ENCODE peak calls at places on chromosomes 1 and 21, in seven cellular contexts. V, S, N, U, O, P and C are unnamed samples.

GRCh38 chr1:68819190-68819829 is 322.4 kb upstream of the DEPDC1 start:
- DNase-seq in V (no peak), S (peak), N (peak), U (peak), O (peak), P (no peak), C (peak)

GRCh38 chr1:48793863-48794262 is 17.2 kb upstream of the BEND5 start:
- DNase-seq in V (no peak), S (no peak), N (no peak), U (no peak), O (no peak), P (no peak), C (no peak)

GRCh38 chr1:80917225-80917624 is 883.5 kb upstream of the ADGRL2 start:
- DNase-seq in V (no peak), S (no peak), N (no peak), U (no peak), O (no peak), P (no peak), C (no peak)

GRCh38 chr1:75542818-75543570 is 67.9 kb downstream of the SLC44A5 start:
- DNase-seq in V (no peak), S (no peak), N (no peak), U (no peak), O (no peak), P (no peak), C (no peak)

GRCh38 chr1:25766721-25767436 is 33.1 kb upstream of the SELENON start:
- DNase-seq in V (peak), S (no peak), N (no peak), U (no peak), O (no peak), P (no peak), C (no peak)

GRCh38 chr21:46056450-46056903 is 41.4 kb upstream of the COL6A2 start:
- DNase-seq in V (no peak), S (peak), N (peak), U (peak), O (peak), P (peak), C (no peak)

GRCh38 chr1:68210027-68210426 is 22.3 kb downstream of the WLS start:
- DNase-seq in V (peak), S (no peak), N (peak), U (no peak), O (no peak), P (no peak), C (no peak)

GRCh38 chr1:6288674-6289073 is 27.8 kb upstream of the GPR153 start:
- DNase-seq in V (no peak), S (no peak), N (no peak), U (no peak), O (no peak), P (no peak), C (no peak)

GRCh38 chr1:238624786-238625185 is 734.1 kb upstream of the ZP4 start:
- DNase-seq in V (no peak), S (no peak), N (no peak), U (no peak), O (no peak), P (no peak), C (no peak)
- H3K4me3 ChIP-seq in V (no peak), S (no peak), N (no peak), U (no peak), O (no peak), P (no peak), C (no peak)

GRCh38 chr1:1421147-1421906 is at the start of gene ANKRD65:
- DNase-seq in V (no peak), S (no peak), N (no peak), U (no peak), O (peak), P (no peak), C (no peak)

GRCh38 chr1:1419363-1419811 is 1.7 kb downstream of the ANKRD65 start:
- DNase-seq in V (no peak), S (no peak), N (no peak), U (no peak), O (no peak), P (no peak), C (no peak)

GRCh38 chr1:1420654-1421134 is 382 bp downstream of the ANKRD65 start:
- DNase-seq in V (no peak), S (no peak), N (no peak), U (no peak), O (peak), P (peak), C (no peak)

GRCh38 chr1:1418464-1419362 is 2.4 kb downstream of the ANKRD65 start:
- DNase-seq in V (no peak), S (no peak), N (no peak), U (no peak), O (no peak), P (peak), C (no peak)

DNA sequence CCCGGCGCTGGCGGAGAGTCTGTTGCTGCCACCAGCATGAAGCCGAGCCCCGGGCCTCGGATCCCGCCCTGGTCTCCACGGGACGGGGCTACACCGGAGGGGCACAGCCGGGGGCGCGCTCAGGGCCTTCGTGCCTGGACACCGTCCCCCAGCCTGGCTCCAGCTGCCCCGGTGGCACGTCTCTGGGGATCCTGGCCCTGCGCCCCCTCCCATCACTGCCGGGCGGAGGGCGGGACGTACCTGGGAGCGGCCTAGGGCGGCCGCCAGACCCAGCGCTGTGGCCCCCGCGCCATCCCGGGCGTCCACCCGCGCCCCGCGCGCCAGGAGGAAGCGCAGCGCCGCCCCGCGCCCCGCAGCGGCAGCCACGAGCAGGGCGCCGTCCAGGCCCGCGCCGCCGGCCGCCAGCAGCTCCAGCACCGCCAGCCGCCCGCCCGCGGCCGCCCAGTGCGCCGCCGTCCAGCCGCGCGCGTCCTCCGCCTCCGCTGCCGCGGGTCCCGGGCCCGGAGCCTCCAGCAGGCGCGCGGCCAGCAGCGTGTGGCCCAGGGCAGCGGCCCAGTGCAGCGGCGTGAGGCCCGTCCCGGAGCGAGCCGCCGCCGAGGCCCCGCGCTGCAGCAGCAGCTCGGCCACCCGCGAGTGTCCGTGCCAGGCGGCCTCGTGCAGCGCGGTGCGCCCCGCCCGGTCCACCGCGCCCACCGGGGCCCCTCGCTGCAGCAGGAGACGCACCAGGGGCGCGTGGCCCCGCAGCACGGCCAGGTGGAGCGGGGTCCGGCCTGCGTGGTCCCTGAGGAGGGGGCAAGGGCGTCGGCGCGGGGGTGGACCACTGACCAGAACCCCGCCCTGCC is 1.0 kb downstream of the ANKRD65 start:
- DNase-seq in V (peak), S (peak), N (no peak), U (no peak), O (peak), P (peak), C (no peak)
- H3K4me3 ChIP-seq in V (no peak), S (no peak), N (peak), U (no peak), O (no peak), P (no peak), C (no peak)

DNA sequence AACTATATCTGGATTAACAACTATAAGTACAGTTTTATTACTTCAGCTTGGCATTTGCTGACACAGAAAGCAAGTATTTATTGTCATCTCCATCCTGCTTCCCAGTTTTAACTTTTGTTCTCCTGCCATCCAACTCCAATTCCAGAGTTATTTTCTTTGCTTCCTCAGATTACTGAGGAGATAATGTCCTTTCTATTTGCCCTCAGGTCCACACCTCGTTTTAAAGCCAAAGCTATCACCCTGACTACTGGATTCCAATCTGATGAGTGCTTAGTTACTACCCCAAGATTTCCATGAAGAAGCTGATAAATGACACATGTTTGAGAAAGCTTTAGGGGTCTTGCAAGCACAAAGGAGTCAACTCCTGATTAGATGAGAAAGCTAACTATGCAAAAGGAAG is 25.2 kb downstream of the ACKR1 start:
- DNase-seq in V (no peak), S (no peak), N (no peak), U (no peak), O (no peak), P (no peak), C (no peak)
- H3K4me3 ChIP-seq in V (no peak), S (no peak), N (no peak), U (no peak), O (peak), P (no peak), C (no peak)

DNA sequence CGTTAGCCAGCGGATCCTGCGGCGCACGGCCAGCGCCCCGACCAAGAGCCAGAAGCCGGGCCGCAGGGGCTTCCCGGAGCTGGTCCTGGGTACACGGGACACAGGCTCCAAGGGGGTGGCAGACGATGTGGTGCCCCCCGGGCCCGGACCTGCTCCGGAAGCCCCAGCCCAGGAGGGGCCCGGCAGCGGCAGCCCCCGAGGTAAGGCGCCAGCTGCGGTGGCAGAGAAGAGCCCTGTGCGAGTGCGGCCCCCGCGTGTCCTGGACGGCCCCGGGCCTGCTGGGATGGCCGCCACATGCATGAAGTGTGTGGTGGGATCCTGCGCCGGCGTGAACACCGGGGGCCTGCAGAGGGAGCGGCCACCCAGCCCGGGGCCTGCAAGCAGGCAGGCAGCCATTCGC is 24.2 kb downstream of the PANK4 start:
- DNase-seq in V (no peak), S (no peak), N (no peak), U (no peak), O (no peak), P (no peak), C (no peak)
- H3K4me3 ChIP-seq in V (no peak), S (no peak), N (no peak), U (no peak), O (no peak), P (no peak), C (no peak)

GRCh38 chr1:46492871-46493270 is 3.2 kb downstream of the DMBX1 start:
- DNase-seq in V (no peak), S (no peak), N (no peak), U (no peak), O (peak), P (peak), C (no peak)
- H3K4me3 ChIP-seq in V (no peak), S (no peak), N (no peak), U (no peak), O (no peak), P (no peak), C (no peak)

GRCh38 chr1:21341517-21342078 is 51.3 kb upstream of the ECE1 start:
- DNase-seq in V (no peak), S (no peak), N (no peak), U (no peak), O (no peak), P (no peak), C (no peak)
- H3K4me3 ChIP-seq in V (no peak), S (no peak), N (no peak), U (no peak), O (no peak), P (no peak), C (no peak)

GRCh38 chr1:208232639-208233038 is 11.5 kb downstream of the PLXNA2 start:
- DNase-seq in V (no peak), S (no peak), N (no peak), U (no peak), O (peak), P (no peak), C (no peak)

GRCh38 chr1:208235356-208235982 is 8.7 kb downstream of the PLXNA2 start:
- DNase-seq in V (no peak), S (no peak), N (no peak), U (no peak), O (peak), P (no peak), C (no peak)

GRCh38 chr1:208234721-208235120 is 9.5 kb downstream of the PLXNA2 start:
- DNase-seq in V (no peak), S (no peak), N (no peak), U (no peak), O (peak), P (no peak), C (no peak)

GRCh38 chr1:208233546-208233945 is 10.6 kb downstream of the PLXNA2 start:
- DNase-seq in V (peak), S (no peak), N (no peak), U (no peak), O (peak), P (no peak), C (no peak)

GRCh38 chr1:208233978-208234377 is 10.2 kb downstream of the PLXNA2 start:
- DNase-seq in V (no peak), S (no peak), N (no peak), U (no peak), O (no peak), P (no peak), C (no peak)
- H3K4me3 ChIP-seq in V (no peak), S (no peak), N (no peak), U (no peak), O (peak), P (no peak), C (no peak)

GRCh38 chr1:12485231-12486172 is 132.5 kb downstream of the DHRS3 start:
- DNase-seq in V (no peak), S (no peak), N (no peak), U (peak), O (no peak), P (no peak), C (no peak)
- H3K4me3 ChIP-seq in V (no peak), S (no peak), N (no peak), U (no peak), O (no peak), P (no peak), C (no peak)

GRCh38 chr1:27598902-27599528 is 4.9 kb downstream of the AHDC1 start:
- DNase-seq in V (no peak), S (peak), N (peak), U (no peak), O (peak), P (peak), C (no peak)
- H3K4me3 ChIP-seq in V (no peak), S (peak), N (peak), U (no peak), O (no peak), P (no peak), C (no peak)